ENCODE peak calls at places on chromosomes 13 and 19, in nine cellular contexts. C, U, V, T, M, Y, K, F and W are unnamed samples.

GRCh38 chr19:17404015-17404414 is 1.4 kb downstream of the BST2 start:
- DNase-seq in C (no peak), U (no peak), V (no peak), T (no peak), M (no peak), Y (no peak), K (no peak), F (no peak), W (no peak)

GRCh38 chr19:55305983-55306562 is 19.1 kb downstream of the TMEM150B start:
- DNase-seq in C (no peak), U (no peak), V (no peak), T (no peak), M (no peak), Y (no peak), K (no peak), F (no peak), W (no peak)

GRCh38 chr13:40974460-40975407 is 44.4 kb downstream of the ELF1 start:
- DNase-seq in C (no peak), U (peak; percentile 43), V (peak; percentile 36), T (peak; percentile 50), M (peak; percentile 25), Y (no peak), K (peak; percentile 66), F (peak; percentile 58), W (peak; percentile 72)

GRCh38 chr13:113431171-113431570 is 22.1 kb downstream of the ADPRHL1 start:
- DNase-seq in C (no peak), U (no peak), V (no peak), T (no peak), M (no peak), Y (no peak), K (no peak), F (no peak), W (no peak)

GRCh38 chr13:102900193-102900608 is 54.4 kb downstream of the ERCC5 start:
- DNase-seq in C (no peak), U (no peak), V (no peak), T (no peak), M (no peak), Y (no peak), K (no peak), F (no peak), W (no peak)

GRCh38 chr19:56141416-56141992 is 417 bp downstream of the ZNF444 start:
- DNase-seq in C (no peak), U (no peak), V (peak; percentile 32), T (no peak), M (no peak), Y (no peak), K (no peak), F (no peak), W (no peak)

GRCh38 chr19:48391100-48392005 is at the start of gene KDELR1:
- DNase-seq in C (peak; percentile 81), U (peak; percentile 49), V (peak; percentile 78), T (peak; percentile 39), M (peak; percentile 78), Y (peak; percentile 84), K (peak; percentile 60), F (no peak), W (no peak)

GRCh38 chr13:43269037-43269476 is 245.7 kb downstream of the DNAJC15 start:
- DNase-seq in C (peak; percentile 57), U (no peak), V (peak; percentile 62), T (peak; percentile 88), M (peak; percentile 34), Y (peak; percentile 53), K (peak; percentile 98), F (peak; percentile 84), W (no peak)

GRCh38 chr13:106291006-106291405 is 244.5 kb downstream of the EFNB2 start:
- DNase-seq in C (no peak), U (no peak), V (no peak), T (peak; percentile 67), M (no peak), Y (no peak), K (peak; percentile 76), F (no peak), W (peak; percentile 50)

GRCh38 chr19:46191972-46192371 is 37.6 kb upstream of the IGFL1 start:
- DNase-seq in C (no peak), U (no peak), V (no peak), T (no peak), M (no peak), Y (no peak), K (no peak), F (no peak), W (no peak)

GRCh38 chr19:46191356-46191755 is 38.2 kb upstream of the IGFL1 start:
- DNase-seq in C (no peak), U (no peak), V (no peak), T (no peak), M (no peak), Y (no peak), K (no peak), F (no peak), W (no peak)

GRCh38 chr19:46193678-46194077 is 35.9 kb upstream of the IGFL1 start:
- DNase-seq in C (no peak), U (no peak), V (no peak), T (no peak), M (no peak), Y (no peak), K (no peak), F (no peak), W (no peak)

GRCh38 chr19:46195104-46195503 is 34.4 kb upstream of the IGFL1 start:
- DNase-seq in C (no peak), U (no peak), V (no peak), T (no peak), M (no peak), Y (no peak), K (no peak), F (no peak), W (no peak)

DNA sequence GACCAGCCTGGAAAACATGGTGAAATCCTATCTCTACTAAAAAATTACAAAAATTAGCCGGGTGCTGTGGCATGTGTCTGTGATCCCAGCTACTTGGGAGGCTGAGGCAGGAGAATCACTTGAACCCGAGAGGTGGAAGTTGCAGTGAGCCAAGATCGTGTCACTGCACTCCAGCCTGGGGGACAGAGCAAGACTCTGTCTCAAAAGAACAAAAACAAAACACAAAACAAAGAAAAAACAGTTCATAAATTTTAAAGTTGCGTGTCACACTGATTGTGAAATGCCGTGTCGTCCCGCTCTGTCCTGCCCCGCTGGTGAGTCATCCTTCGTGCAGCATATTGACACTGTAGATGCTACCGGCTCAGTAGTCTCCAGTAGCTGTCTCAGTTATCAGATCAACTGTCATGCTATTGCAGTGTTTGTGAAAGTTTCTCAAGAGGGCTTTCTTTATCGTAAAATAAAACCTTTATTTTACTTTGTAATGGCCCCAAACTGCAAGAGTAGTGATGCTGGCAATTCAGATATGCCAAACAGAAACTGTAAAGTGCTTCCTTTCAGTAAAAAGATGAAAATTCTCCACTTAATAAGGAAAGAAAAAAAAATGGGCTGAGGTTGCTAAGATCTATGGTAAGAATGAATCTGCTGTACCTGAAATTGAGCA is 36.4 kb upstream of the IGFL1 start:
- DNase-seq in C (no peak), U (no peak), V (no peak), T (peak; percentile 79), M (peak; percentile 91), Y (peak; percentile 52), K (peak; percentile 51), F (no peak), W (no peak)
- H3K4me3 ChIP-seq in C (no peak overlapping the region), U (no peak overlapping the region), V (no peak overlapping the region), T (no peak overlapping the region), M (no peak overlapping the region), Y (no peak overlapping the region), K (no peak overlapping the region), F (no peak overlapping the region), W (no peak overlapping the region)

GRCh38 chr19:13905634-13906524 is at the start of the genes BRME1 and CC2D1A:
- DNase-seq in C (peak; percentile 92), U (peak; percentile 95), V (peak; percentile 97), T (peak; percentile 73), M (peak; percentile 84), Y (peak; percentile 94), K (peak; percentile 75), F (peak; percentile 52), W (peak; percentile 45)

GRCh38 chr19:13899912-13900584 is 5.9 kb downstream of the BRME1 start:
- DNase-seq in C (no peak), U (no peak), V (no peak), T (no peak), M (no peak), Y (no peak), K (peak; percentile 36), F (no peak), W (no peak)

GRCh38 chr19:13899393-13899792 is 6.5 kb downstream of the BRME1 start:
- DNase-seq in C (no peak), U (no peak), V (no peak), T (no peak), M (no peak), Y (no peak), K (no peak), F (no peak), W (no peak)

GRCh38 chr19:13906525-13906904 is 514 bp downstream of the CC2D1A start:
- DNase-seq in C (no peak), U (peak; percentile 33), V (peak; percentile 63), T (no peak), M (no peak), Y (peak; percentile 52), K (no peak), F (no peak), W (no peak)

DNA sequence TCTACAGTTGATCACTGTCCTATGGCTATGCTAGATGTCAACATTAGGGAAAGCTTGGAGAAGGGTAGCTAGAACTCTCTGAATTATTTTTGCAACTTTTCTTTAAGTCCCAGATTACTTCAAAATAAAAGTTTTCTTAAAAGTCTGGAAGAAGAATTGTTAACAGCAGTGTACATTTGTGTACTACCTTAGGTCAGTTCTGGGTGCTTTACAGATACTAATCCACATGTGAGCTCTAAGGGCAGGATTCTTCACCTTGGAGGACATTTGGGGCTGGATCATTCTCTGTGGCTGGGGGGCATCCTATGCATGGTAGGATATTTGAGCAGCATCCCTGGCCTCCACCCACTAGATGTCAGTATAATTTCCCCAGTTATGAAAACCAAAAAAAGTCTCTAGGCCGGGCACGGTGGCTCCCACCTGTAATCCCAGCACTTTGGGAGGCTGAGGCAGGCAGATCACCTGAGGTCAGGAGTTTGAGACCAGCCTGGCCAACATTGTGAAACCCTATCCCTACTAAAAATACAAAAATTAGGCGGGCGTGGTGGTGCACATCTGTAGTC is 2.8 kb downstream of the BRME1 start:
- DNase-seq in C (no peak), U (peak; percentile 26), V (no peak), T (no peak), M (no peak), Y (no peak), K (no peak), F (no peak), W (no peak)
- TF ChIP-seq CTCF in C (no peak), U (peak; percentile 49), V (peak; percentile 36), T (peak; percentile 59), M (peak; percentile 17), Y (peak; percentile 24), K (peak; percentile 30), F (peak; percentile 37), W (no peak)

DNA sequence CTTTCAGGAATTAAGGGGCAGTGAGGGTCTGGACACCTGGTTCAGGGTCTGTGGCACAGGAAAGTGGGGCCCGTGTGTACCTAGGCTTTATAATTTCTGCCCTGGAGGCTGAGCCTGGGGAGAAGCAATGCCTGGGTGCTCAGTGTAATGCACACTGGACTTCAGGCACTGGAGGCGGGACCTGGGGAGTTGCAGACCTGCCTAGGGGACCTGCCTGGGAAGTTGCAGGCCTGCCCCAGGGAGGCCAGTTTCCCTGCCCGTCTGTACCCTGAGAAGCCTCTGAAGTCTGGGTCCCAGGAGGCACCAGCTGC is 2.5 kb upstream of the TMEM59L start:
- DNase-seq in C (no peak), U (no peak), V (no peak), T (no peak), M (no peak), Y (no peak), K (no peak), F (no peak), W (no peak)
- H3K4me3 ChIP-seq in C (no peak overlapping the region), U (no peak overlapping the region), V (no peak overlapping the region), T (no peak overlapping the region), M (no peak overlapping the region), Y (no peak overlapping the region), K (no peak overlapping the region), F (no peak overlapping the region), W (no peak overlapping the region)

GRCh38 chr19:35897706-35898451 is 2.5 kb downstream of the NFKBID start:
- DNase-seq in C (no peak), U (no peak), V (no peak), T (no peak), M (no peak), Y (no peak), K (no peak), F (no peak), W (no peak)
- TF ChIP-seq CTCF in C (no peak), U (no peak), V (no peak), T (no peak), M (no peak), Y (no peak), K (no peak), F (no peak), W (no peak)